ENCODE peak calls at places on chromosomes 3 and 15, in eight cellular contexts. One of them, this sample, is unnamed.

GRCh38 chr3:24829011-24829581 is 334.4 kb upstream of the THRB start:
- DNase-seq in iPS DF 19.7: no peak
- DNase-seq in activated gamma-delta T cell treated with Interleukin-2 at 50 U/mL for 16 hours: no peak
- DNase-seq in NCI-H1092 treated with DMSO at 0.1 percent for 48 hours: peak; percentile 38
- DNase-seq in left ventricle myocardium inferior: peak; percentile 38
- DNase-seq in kidney tubule cell: peak; percentile 50
- DNase-seq in CD8-positive, alpha-beta T cell: no peak
- DNase-seq in iris pigment epithelial cell: peak; percentile 9
- DNase-seq in this sample: no peak

GRCh38 chr15:101138913-101139880 is 112.7 kb downstream of the CHSY1 start:
- DNase-seq in iPS DF 19.7: no peak
- DNase-seq in activated gamma-delta T cell treated with Interleukin-2 at 50 U/mL for 16 hours: no peak
- DNase-seq in NCI-H1092 treated with DMSO at 0.1 percent for 48 hours: peak; percentile 61
- DNase-seq in left ventricle myocardium inferior: no peak
- DNase-seq in kidney tubule cell: no peak
- DNase-seq in CD8-positive, alpha-beta T cell: no peak
- DNase-seq in iris pigment epithelial cell: peak; percentile 73
- DNase-seq in this sample: no peak

GRCh38 chr3:150216041-150216811 is 191.9 kb upstream of the TSC22D2 start:
- DNase-seq in iPS DF 19.7: no peak
- DNase-seq in activated gamma-delta T cell treated with Interleukin-2 at 50 U/mL for 16 hours: no peak
- DNase-seq in NCI-H1092 treated with DMSO at 0.1 percent for 48 hours: peak; percentile 96
- DNase-seq in left ventricle myocardium inferior: peak; percentile 59
- DNase-seq in kidney tubule cell: peak; percentile 4
- DNase-seq in CD8-positive, alpha-beta T cell: no peak
- DNase-seq in iris pigment epithelial cell: peak; percentile 58
- DNase-seq in this sample: no peak

GRCh38 chr3:59127071-59127470 is 77.2 kb upstream of the CFAP20DC start:
- DNase-seq in iPS DF 19.7: no peak
- DNase-seq in activated gamma-delta T cell treated with Interleukin-2 at 50 U/mL for 16 hours: no peak
- DNase-seq in NCI-H1092 treated with DMSO at 0.1 percent for 48 hours: no peak
- DNase-seq in left ventricle myocardium inferior: no peak
- DNase-seq in kidney tubule cell: peak; percentile 48
- DNase-seq in CD8-positive, alpha-beta T cell: no peak
- DNase-seq in iris pigment epithelial cell: peak; percentile 75
- DNase-seq in this sample: no peak

GRCh38 chr3:188283347-188283746 is 129.4 kb downstream of the LPP start:
- DNase-seq in iPS DF 19.7: no peak
- DNase-seq in activated gamma-delta T cell treated with Interleukin-2 at 50 U/mL for 16 hours: no peak
- DNase-seq in NCI-H1092 treated with DMSO at 0.1 percent for 48 hours: no peak
- DNase-seq in left ventricle myocardium inferior: no peak
- DNase-seq in kidney tubule cell: no peak
- DNase-seq in CD8-positive, alpha-beta T cell: no peak
- DNase-seq in iris pigment epithelial cell: peak; percentile 73
- DNase-seq in this sample: no peak

GRCh38 chr15:44712108-44713005 is 1.0 kb downstream of the B2M start:
- DNase-seq in iPS DF 19.7: no peak
- DNase-seq in activated gamma-delta T cell treated with Interleukin-2 at 50 U/mL for 16 hours: peak; percentile 61
- DNase-seq in NCI-H1092 treated with DMSO at 0.1 percent for 48 hours: peak; percentile 30
- DNase-seq in left ventricle myocardium inferior: peak; percentile 42
- DNase-seq in kidney tubule cell: peak; percentile 85
- DNase-seq in CD8-positive, alpha-beta T cell: peak; percentile 57
- DNase-seq in iris pigment epithelial cell: peak; percentile 90
- DNase-seq in this sample: no peak

GRCh38 chr15:33292718-33293307 is 18.0 kb upstream of the RYR3 start:
- DNase-seq in iPS DF 19.7: no peak
- DNase-seq in activated gamma-delta T cell treated with Interleukin-2 at 50 U/mL for 16 hours: peak; percentile 14
- DNase-seq in NCI-H1092 treated with DMSO at 0.1 percent for 48 hours: peak; percentile 24
- DNase-seq in left ventricle myocardium inferior: no peak
- DNase-seq in kidney tubule cell: peak; percentile 71
- DNase-seq in CD8-positive, alpha-beta T cell: peak; percentile 20
- DNase-seq in iris pigment epithelial cell: peak; percentile 59
- DNase-seq in this sample: peak; percentile 14

GRCh38 chr15:41891226-41891625 is 2.6 kb downstream of the SPTBN5 start:
- DNase-seq in iPS DF 19.7: no peak
- DNase-seq in activated gamma-delta T cell treated with Interleukin-2 at 50 U/mL for 16 hours: no peak
- DNase-seq in NCI-H1092 treated with DMSO at 0.1 percent for 48 hours: peak; percentile 45
- DNase-seq in left ventricle myocardium inferior: no peak
- DNase-seq in kidney tubule cell: no peak
- DNase-seq in CD8-positive, alpha-beta T cell: no peak
- DNase-seq in iris pigment epithelial cell: no peak
- DNase-seq in this sample: no peak

GRCh38 chr15:101070502-101071273 is 151.5 kb downstream of the LRRK1 start:
- DNase-seq in iPS DF 19.7: no peak
- DNase-seq in activated gamma-delta T cell treated with Interleukin-2 at 50 U/mL for 16 hours: no peak
- DNase-seq in NCI-H1092 treated with DMSO at 0.1 percent for 48 hours: no peak
- DNase-seq in left ventricle myocardium inferior: no peak
- DNase-seq in kidney tubule cell: peak; percentile 76
- DNase-seq in CD8-positive, alpha-beta T cell: no peak
- DNase-seq in iris pigment epithelial cell: peak; percentile 89
- DNase-seq in this sample: no peak

GRCh38 chr15:67097893-67098740 is 32.7 kb downstream of the SMAD3 start:
- DNase-seq in iPS DF 19.7: no peak
- DNase-seq in activated gamma-delta T cell treated with Interleukin-2 at 50 U/mL for 16 hours: no peak
- DNase-seq in NCI-H1092 treated with DMSO at 0.1 percent for 48 hours: no peak
- DNase-seq in left ventricle myocardium inferior: peak; percentile 41
- DNase-seq in kidney tubule cell: no peak
- DNase-seq in CD8-positive, alpha-beta T cell: peak; percentile 35
- DNase-seq in iris pigment epithelial cell: peak; percentile 94
- DNase-seq in this sample: no peak

GRCh38 chr3:197951392-197951990 is 1.5 kb downstream of the RPL35A start:
- DNase-seq in iPS DF 19.7: no peak
- DNase-seq in activated gamma-delta T cell treated with Interleukin-2 at 50 U/mL for 16 hours: no peak
- DNase-seq in NCI-H1092 treated with DMSO at 0.1 percent for 48 hours: no peak
- DNase-seq in left ventricle myocardium inferior: no peak
- DNase-seq in kidney tubule cell: no peak
- DNase-seq in CD8-positive, alpha-beta T cell: no peak
- DNase-seq in iris pigment epithelial cell: no peak
- DNase-seq in this sample: no peak

GRCh38 chr15:22735781-22736180 is 50.7 kb upstream of the NIPA1 start:
- DNase-seq in iPS DF 19.7: no peak
- DNase-seq in activated gamma-delta T cell treated with Interleukin-2 at 50 U/mL for 16 hours: no peak
- DNase-seq in NCI-H1092 treated with DMSO at 0.1 percent for 48 hours: no peak
- DNase-seq in left ventricle myocardium inferior: no peak
- DNase-seq in kidney tubule cell: no peak
- DNase-seq in CD8-positive, alpha-beta T cell: no peak
- DNase-seq in iris pigment epithelial cell: peak; percentile 60
- DNase-seq in this sample: no peak

GRCh38 chr15:85750319-85750806 is 44.4 kb downstream of the KLHL25 start:
- DNase-seq in iPS DF 19.7: no peak
- DNase-seq in activated gamma-delta T cell treated with Interleukin-2 at 50 U/mL for 16 hours: no peak
- DNase-seq in NCI-H1092 treated with DMSO at 0.1 percent for 48 hours: no peak
- DNase-seq in left ventricle myocardium inferior: peak; percentile 77
- DNase-seq in kidney tubule cell: no peak
- DNase-seq in CD8-positive, alpha-beta T cell: no peak
- DNase-seq in iris pigment epithelial cell: peak; percentile 49
- DNase-seq in this sample: no peak

GRCh38 chr3:99504258-99504657 is 134.1 kb upstream of the COL8A1 start:
- DNase-seq in iPS DF 19.7: no peak
- DNase-seq in activated gamma-delta T cell treated with Interleukin-2 at 50 U/mL for 16 hours: no peak
- DNase-seq in NCI-H1092 treated with DMSO at 0.1 percent for 48 hours: no peak
- DNase-seq in left ventricle myocardium inferior: no peak
- DNase-seq in kidney tubule cell: no peak
- DNase-seq in CD8-positive, alpha-beta T cell: no peak
- DNase-seq in iris pigment epithelial cell: peak; percentile 85
- DNase-seq in this sample: no peak

GRCh38 chr3:170997966-170998913 is 28.3 kb downstream of the SLC2A2 start:
- DNase-seq in iPS DF 19.7: no peak
- DNase-seq in activated gamma-delta T cell treated with Interleukin-2 at 50 U/mL for 16 hours: no peak
- DNase-seq in NCI-H1092 treated with DMSO at 0.1 percent for 48 hours: no peak
- DNase-seq in left ventricle myocardium inferior: no peak
- DNase-seq in kidney tubule cell: peak; percentile 2
- DNase-seq in CD8-positive, alpha-beta T cell: no peak
- DNase-seq in iris pigment epithelial cell: peak; percentile 64
- DNase-seq in this sample: no peak

GRCh38 chr3:63304421-63304820 is 26.3 kb downstream of the SYNPR start:
- DNase-seq in iPS DF 19.7: no peak
- DNase-seq in activated gamma-delta T cell treated with Interleukin-2 at 50 U/mL for 16 hours: no peak
- DNase-seq in NCI-H1092 treated with DMSO at 0.1 percent for 48 hours: no peak
- DNase-seq in left ventricle myocardium inferior: no peak
- DNase-seq in kidney tubule cell: no peak
- DNase-seq in CD8-positive, alpha-beta T cell: no peak
- DNase-seq in iris pigment epithelial cell: no peak
- DNase-seq in this sample: no peak

GRCh38 chr15:51736646-51737537 is 563 bp downstream of the LYSMD2 start:
- DNase-seq in iPS DF 19.7: no peak
- DNase-seq in activated gamma-delta T cell treated with Interleukin-2 at 50 U/mL for 16 hours: peak; percentile 45
- DNase-seq in NCI-H1092 treated with DMSO at 0.1 percent for 48 hours: peak; percentile 81
- DNase-seq in left ventricle myocardium inferior: peak; percentile 53
- DNase-seq in kidney tubule cell: peak; percentile 44
- DNase-seq in CD8-positive, alpha-beta T cell: peak; percentile 62
- DNase-seq in iris pigment epithelial cell: no peak
- DNase-seq in this sample: peak; percentile 76

GRCh38 chr3:141067559-141067958 is 16.4 kb downstream of the SPSB4 start:
- DNase-seq in iPS DF 19.7: no peak
- DNase-seq in activated gamma-delta T cell treated with Interleukin-2 at 50 U/mL for 16 hours: no peak
- DNase-seq in NCI-H1092 treated with DMSO at 0.1 percent for 48 hours: no peak
- DNase-seq in left ventricle myocardium inferior: no peak
- DNase-seq in kidney tubule cell: no peak
- DNase-seq in CD8-positive, alpha-beta T cell: no peak
- DNase-seq in iris pigment epithelial cell: no peak
- DNase-seq in this sample: no peak

GRCh38 chr15:71136159-71137137 is 21.2 kb downstream of the THSD4 start:
- DNase-seq in iPS DF 19.7: no peak
- DNase-seq in activated gamma-delta T cell treated with Interleukin-2 at 50 U/mL for 16 hours: no peak
- DNase-seq in NCI-H1092 treated with DMSO at 0.1 percent for 48 hours: no peak
- DNase-seq in left ventricle myocardium inferior: no peak
- DNase-seq in kidney tubule cell: peak; percentile 95
- DNase-seq in CD8-positive, alpha-beta T cell: no peak
- DNase-seq in iris pigment epithelial cell: peak; percentile 86
- DNase-seq in this sample: no peak

GRCh38 chr3:169146112-169146665 is 517.3 kb downstream of the MECOM start:
- DNase-seq in iPS DF 19.7: no peak
- DNase-seq in activated gamma-delta T cell treated with Interleukin-2 at 50 U/mL for 16 hours: no peak
- DNase-seq in NCI-H1092 treated with DMSO at 0.1 percent for 48 hours: peak; percentile 38
- DNase-seq in left ventricle myocardium inferior: peak; percentile 37
- DNase-seq in kidney tubule cell: peak; percentile 69
- DNase-seq in CD8-positive, alpha-beta T cell: no peak
- DNase-seq in iris pigment epithelial cell: peak; percentile 59
- DNase-seq in this sample: no peak

GRCh38 chr15:85702321-85703230 is 92.1 kb downstream of the KLHL25 start:
- DNase-seq in iPS DF 19.7: no peak
- DNase-seq in activated gamma-delta T cell treated with Interleukin-2 at 50 U/mL for 16 hours: peak; percentile 17
- DNase-seq in NCI-H1092 treated with DMSO at 0.1 percent for 48 hours: no peak
- DNase-seq in left ventricle myocardium inferior: no peak
- DNase-seq in kidney tubule cell: no peak
- DNase-seq in CD8-positive, alpha-beta T cell: peak; percentile 17
- DNase-seq in iris pigment epithelial cell: peak; percentile 83
- DNase-seq in this sample: no peak

GRCh38 chr15:68231102-68231818 is 1.7 kb upstream of the CLN6 start:
- DNase-seq in iPS DF 19.7: no peak
- DNase-seq in activated gamma-delta T cell treated with Interleukin-2 at 50 U/mL for 16 hours: no peak
- DNase-seq in NCI-H1092 treated with DMSO at 0.1 percent for 48 hours: peak; percentile 1
- DNase-seq in left ventricle myocardium inferior: no peak
- DNase-seq in kidney tubule cell: no peak
- DNase-seq in CD8-positive, alpha-beta T cell: no peak
- DNase-seq in iris pigment epithelial cell: no peak
- DNase-seq in this sample: no peak

GRCh38 chr15:81504170-81504905 is 130.3 kb upstream of the TMC3 start:
- DNase-seq in iPS DF 19.7: no peak
- DNase-seq in activated gamma-delta T cell treated with Interleukin-2 at 50 U/mL for 16 hours: no peak
- DNase-seq in NCI-H1092 treated with DMSO at 0.1 percent for 48 hours: no peak
- DNase-seq in left ventricle myocardium inferior: no peak
- DNase-seq in kidney tubule cell: no peak
- DNase-seq in CD8-positive, alpha-beta T cell: no peak
- DNase-seq in iris pigment epithelial cell: peak; percentile 70
- DNase-seq in this sample: no peak

GRCh38 chr3:60497922-60498321 is 753.3 kb downstream of the FHIT start:
- DNase-seq in iPS DF 19.7: no peak
- DNase-seq in activated gamma-delta T cell treated with Interleukin-2 at 50 U/mL for 16 hours: no peak
- DNase-seq in NCI-H1092 treated with DMSO at 0.1 percent for 48 hours: peak; percentile 74
- DNase-seq in left ventricle myocardium inferior: no peak
- DNase-seq in kidney tubule cell: no peak
- DNase-seq in CD8-positive, alpha-beta T cell: no peak
- DNase-seq in iris pigment epithelial cell: no peak
- DNase-seq in this sample: no peak

GRCh38 chr3:66376568-66376967 is 124.3 kb downstream of the LRIG1 start:
- DNase-seq in iPS DF 19.7: no peak
- DNase-seq in activated gamma-delta T cell treated with Interleukin-2 at 50 U/mL for 16 hours: no peak
- DNase-seq in NCI-H1092 treated with DMSO at 0.1 percent for 48 hours: no peak
- DNase-seq in left ventricle myocardium inferior: no peak
- DNase-seq in kidney tubule cell: peak; percentile 51
- DNase-seq in CD8-positive, alpha-beta T cell: no peak
- DNase-seq in iris pigment epithelial cell: peak; percentile 93
- DNase-seq in this sample: no peak

GRCh38 chr15:60905587-60905986 is 323.5 kb downstream of the RORA start:
- DNase-seq in iPS DF 19.7: no peak
- DNase-seq in activated gamma-delta T cell treated with Interleukin-2 at 50 U/mL for 16 hours: peak; percentile 29
- DNase-seq in NCI-H1092 treated with DMSO at 0.1 percent for 48 hours: no peak
- DNase-seq in left ventricle myocardium inferior: no peak
- DNase-seq in kidney tubule cell: no peak
- DNase-seq in CD8-positive, alpha-beta T cell: peak; percentile 36
- DNase-seq in iris pigment epithelial cell: no peak
- DNase-seq in this sample: peak; percentile 4

GRCh38 chr3:25156526-25157075 is 271.5 kb upstream of the RARB start:
- DNase-seq in iPS DF 19.7: peak; percentile 42
- DNase-seq in activated gamma-delta T cell treated with Interleukin-2 at 50 U/mL for 16 hours: no peak
- DNase-seq in NCI-H1092 treated with DMSO at 0.1 percent for 48 hours: no peak
- DNase-seq in left ventricle myocardium inferior: no peak
- DNase-seq in kidney tubule cell: peak; percentile 76
- DNase-seq in CD8-positive, alpha-beta T cell: no peak
- DNase-seq in iris pigment epithelial cell: peak; percentile 92
- DNase-seq in this sample: no peak

GRCh38 chr3:12424635-12425319 is 59.5 kb upstream of the TSEN2 start:
- DNase-seq in iPS DF 19.7: no peak
- DNase-seq in activated gamma-delta T cell treated with Interleukin-2 at 50 U/mL for 16 hours: no peak
- DNase-seq in NCI-H1092 treated with DMSO at 0.1 percent for 48 hours: no peak
- DNase-seq in left ventricle myocardium inferior: no peak
- DNase-seq in kidney tubule cell: no peak
- DNase-seq in CD8-positive, alpha-beta T cell: no peak
- DNase-seq in iris pigment epithelial cell: no peak
- DNase-seq in this sample: no peak

GRCh38 chr15:42919794-42920280 is 741 bp downstream of the TTBK2 start:
- DNase-seq in iPS DF 19.7: no peak
- DNase-seq in activated gamma-delta T cell treated with Interleukin-2 at 50 U/mL for 16 hours: no peak
- DNase-seq in NCI-H1092 treated with DMSO at 0.1 percent for 48 hours: no peak
- DNase-seq in left ventricle myocardium inferior: no peak
- DNase-seq in kidney tubule cell: peak; percentile 52
- DNase-seq in CD8-positive, alpha-beta T cell: peak; percentile 13
- DNase-seq in iris pigment epithelial cell: peak; percentile 46
- DNase-seq in this sample: no peak